ENCODE peak calls at places on chromosomes 7 and 10, in eight cellular contexts. D, R, S, T, M, C, J and V are unnamed samples.

GRCh38 chr7:78153285-78153684 is 354.7 kb downstream of the PHTF2 start:
- DNase-seq in M (no peak), R (no peak), S (no peak), D (no peak), T (no peak), J (no peak), C (no peak), V (no peak)

GRCh38 chr7:28207486-28208158 is 27.0 kb upstream of the JAZF1 start:
- DNase-seq in T (no peak), R (no peak), S (no peak), J (no peak), C (no peak), D (no peak), M (no peak), V (no peak)

GRCh38 chr7:128032605-128033235 is 1.5 kb upstream of the LRRC4 start:
- DNase-seq in T (peak), R (peak), M (no peak), D (peak), S (no peak), C (no peak), J (no peak), V (no peak)

GRCh38 chr10:74500806-74501205 is 325.6 kb upstream of the KAT6B start:
- DNase-seq in D (no peak), M (no peak), C (no peak), S (no peak), T (no peak), J (peak), R (no peak), V (no peak)

GRCh38 chr7:98802088-98802780 is 67.6 kb downstream of the TMEM130 start:
- DNase-seq in C (no peak), T (peak), D (no peak), J (no peak), R (peak), S (no peak), M (no peak), V (no peak)

GRCh38 chr10:14571866-14572507 is 202.7 kb downstream of the FAM107B start:
- DNase-seq in S (no peak), R (peak), T (no peak), M (peak), C (peak), D (no peak), J (no peak), V (peak)

GRCh38 chr10:102782698-102783540 is 39.2 kb downstream of the WBP1L start:
- DNase-seq in D (peak), C (no peak), R (no peak), S (no peak), T (peak), M (no peak), J (peak), V (no peak)

GRCh38 chr7:26526288-26526587 is 234.6 kb downstream of the SNX10 start:
- DNase-seq in S (no peak), J (no peak), D (no peak), M (no peak), T (no peak), R (no peak), C (no peak), V (no peak)

GRCh38 chr10:124677291-124677690 is 66.9 kb downstream of the FAM53B start:
- DNase-seq in J (no peak), D (no peak), T (peak), M (no peak), S (no peak), R (no peak), C (no peak), V (no peak)

GRCh38 chr10:32650246-32650655 is 204.3 kb downstream of the CCDC7 start:
- DNase-seq in R (peak), M (no peak), J (no peak), D (no peak), T (no peak), C (no peak), S (no peak), V (no peak)

GRCh38 chr7:139646566-139646965 is 123.1 kb downstream of the CLEC2L start:
- DNase-seq in S (no peak), T (no peak), R (no peak), J (no peak), C (no peak), D (no peak), M (no peak), V (no peak)

GRCh38 chr10:52653510-52653909 is 119.1 kb downstream of the MBL2 start:
- DNase-seq in D (no peak), M (no peak), S (no peak), J (peak), T (peak), R (no peak), C (no peak), V (no peak)